ENCODE peak calls at places on chromosomes 12 and 14, in six cellular contexts. One of them, this sample, is unnamed.

GRCh38 chr14:94213021-94213420 is 38.9 kb downstream of the PPP4R4 start:
- DNase-seq in amniotic stem cell: peak; percentile 10
- DNase-seq in lung: no peak
- DNase-seq in mesothelial cell of epicardium: no peak
- DNase-seq in GM18507: no peak
- DNase-seq in activated CD4-positive, alpha-beta memory T cell treated with anti-CD3 and anti-CD28 coated beads, Interleukin-2, amount 10 ng/mL, durations not matched to agents 7 days and 5 days: no peak
- DNase-seq in this sample: no peak

GRCh38 chr12:103503546-103504480 is 8.0 kb upstream of the C12orf42 start:
- DNase-seq in GM18507: no peak
- DNase-seq in mesothelial cell of epicardium: no peak
- DNase-seq in lung: no peak
- DNase-seq in activated CD4-positive, alpha-beta memory T cell treated with anti-CD3 and anti-CD28 coated beads, Interleukin-2, amount 10 ng/mL, durations not matched to agents 7 days and 5 days: peak; percentile 42
- DNase-seq in amniotic stem cell: no peak
- DNase-seq in this sample: no peak

GRCh38 chr14:81200041-81200440 is 20.7 kb downstream of the GTF2A1 start:
- DNase-seq in lung: no peak
- DNase-seq in amniotic stem cell: no peak
- DNase-seq in GM18507: no peak
- DNase-seq in mesothelial cell of epicardium: no peak
- DNase-seq in activated CD4-positive, alpha-beta memory T cell treated with anti-CD3 and anti-CD28 coated beads, Interleukin-2, amount 10 ng/mL, durations not matched to agents 7 days and 5 days: no peak
- DNase-seq in this sample: no peak

GRCh38 chr14:64684091-64684490 is 20.1 kb upstream of the PLEKHG3 start:
- DNase-seq in GM18507: no peak
- DNase-seq in amniotic stem cell: no peak
- DNase-seq in lung: no peak
- DNase-seq in activated CD4-positive, alpha-beta memory T cell treated with anti-CD3 and anti-CD28 coated beads, Interleukin-2, amount 10 ng/mL, durations not matched to agents 7 days and 5 days: no peak
- DNase-seq in mesothelial cell of epicardium: peak; percentile 66
- DNase-seq in this sample: no peak

GRCh38 chr12:114192549-114192948 is 213.4 kb downstream of the TBX5 start:
- DNase-seq in activated CD4-positive, alpha-beta memory T cell treated with anti-CD3 and anti-CD28 coated beads, Interleukin-2, amount 10 ng/mL, durations not matched to agents 7 days and 5 days: no peak
- DNase-seq in amniotic stem cell: no peak
- DNase-seq in lung: no peak
- DNase-seq in GM18507: no peak
- DNase-seq in mesothelial cell of epicardium: no peak
- DNase-seq in this sample: no peak

GRCh38 chr12:88947486-88948043 is 367.3 kb upstream of the KITLG start:
- DNase-seq in GM18507: no peak
- DNase-seq in activated CD4-positive, alpha-beta memory T cell treated with anti-CD3 and anti-CD28 coated beads, Interleukin-2, amount 10 ng/mL, durations not matched to agents 7 days and 5 days: no peak
- DNase-seq in amniotic stem cell: no peak
- DNase-seq in lung: no peak
- DNase-seq in mesothelial cell of epicardium: no peak
- DNase-seq in this sample: no peak

GRCh38 chr14:53325176-53325806 is 172.2 kb upstream of the DDHD1 start:
- DNase-seq in GM18507: no peak
- DNase-seq in activated CD4-positive, alpha-beta memory T cell treated with anti-CD3 and anti-CD28 coated beads, Interleukin-2, amount 10 ng/mL, durations not matched to agents 7 days and 5 days: no peak
- DNase-seq in mesothelial cell of epicardium: no peak
- DNase-seq in amniotic stem cell: no peak
- DNase-seq in lung: no peak
- DNase-seq in this sample: no peak

GRCh38 chr14:100772607-100773165 is 46.0 kb downstream of the DLK1 start:
- DNase-seq in mesothelial cell of epicardium: no peak
- DNase-seq in GM18507: no peak
- DNase-seq in amniotic stem cell: no peak
- DNase-seq in activated CD4-positive, alpha-beta memory T cell treated with anti-CD3 and anti-CD28 coated beads, Interleukin-2, amount 10 ng/mL, durations not matched to agents 7 days and 5 days: no peak
- DNase-seq in lung: no peak
- DNase-seq in this sample: no peak

GRCh38 chr12:126668961-126669360 is 1598.0 kb upstream of the TMEM132C start:
- DNase-seq in amniotic stem cell: no peak
- DNase-seq in lung: no peak
- DNase-seq in mesothelial cell of epicardium: no peak
- DNase-seq in activated CD4-positive, alpha-beta memory T cell treated with anti-CD3 and anti-CD28 coated beads, Interleukin-2, amount 10 ng/mL, durations not matched to agents 7 days and 5 days: no peak
- DNase-seq in GM18507: no peak
- DNase-seq in this sample: no peak

GRCh38 chr14:94045101-94045500 is 19.0 kb downstream of the OTUB2 start:
- DNase-seq in GM18507: no peak
- DNase-seq in lung: no peak
- DNase-seq in amniotic stem cell: no peak
- DNase-seq in activated CD4-positive, alpha-beta memory T cell treated with anti-CD3 and anti-CD28 coated beads, Interleukin-2, amount 10 ng/mL, durations not matched to agents 7 days and 5 days: no peak
- DNase-seq in mesothelial cell of epicardium: no peak
- DNase-seq in this sample: no peak

GRCh38 chr14:47208434-47208833 is 467.0 kb downstream of the MDGA2 start:
- DNase-seq in activated CD4-positive, alpha-beta memory T cell treated with anti-CD3 and anti-CD28 coated beads, Interleukin-2, amount 10 ng/mL, durations not matched to agents 7 days and 5 days: no peak
- DNase-seq in lung: no peak
- DNase-seq in GM18507: no peak
- DNase-seq in amniotic stem cell: no peak
- DNase-seq in mesothelial cell of epicardium: no peak
- DNase-seq in this sample: no peak

GRCh38 chr12:3456809-3457208 is 34.2 kb upstream of the PRMT8 start:
- DNase-seq in GM18507: no peak
- DNase-seq in activated CD4-positive, alpha-beta memory T cell treated with anti-CD3 and anti-CD28 coated beads, Interleukin-2, amount 10 ng/mL, durations not matched to agents 7 days and 5 days: no peak
- DNase-seq in mesothelial cell of epicardium: no peak
- DNase-seq in amniotic stem cell: no peak
- DNase-seq in lung: no peak
- DNase-seq in this sample: no peak

GRCh38 chr12:79936670-79937069 is 1.8 kb upstream of the PPP1R12A start:
- DNase-seq in GM18507: no peak
- DNase-seq in mesothelial cell of epicardium: no peak
- DNase-seq in activated CD4-positive, alpha-beta memory T cell treated with anti-CD3 and anti-CD28 coated beads, Interleukin-2, amount 10 ng/mL, durations not matched to agents 7 days and 5 days: no peak
- DNase-seq in lung: no peak
- DNase-seq in amniotic stem cell: no peak
- DNase-seq in this sample: no peak

GRCh38 chr12:131471946-131472732 is 238.8 kb upstream of the SFSWAP start:
- DNase-seq in GM18507: no peak
- DNase-seq in mesothelial cell of epicardium: no peak
- DNase-seq in lung: no peak
- DNase-seq in amniotic stem cell: no peak
- DNase-seq in activated CD4-positive, alpha-beta memory T cell treated with anti-CD3 and anti-CD28 coated beads, Interleukin-2, amount 10 ng/mL, durations not matched to agents 7 days and 5 days: no peak
- DNase-seq in this sample: no peak

This sample was measured in pulmonary artery endothelial cell.